ENCODE peak calls at places on chromosomes 4 and X, in ten cellular contexts. W is AG09309; C is IMR-90; V is tibial nerve; A is fibroblast of the aortic adventitia; P is brain microvascular endothelial cell; Q is CD8-positive, alpha-beta memory T cell; N is GM23248; G is psoas muscle; F is right cardiac atrium. R is an unnamed sample.

GRCh38 chrX:47232803-47233332 is at the start of gene USP11:
- DNase-seq in W (no peak), C (peak), V (no peak), A (peak), P (peak), Q (peak), N (peak), G (peak), F (peak), R (no peak)

GRCh38 chr4:53601251-53601764 is 10.0 kb upstream of the LNX1 start:
- DNase-seq in W (no peak), C (no peak), V (peak), A (no peak), P (no peak), Q (no peak), N (peak), G (peak), F (peak), R (peak)

GRCh38 chr4:100555791-100556190 is 38.0 kb upstream of the EMCN start:
- DNase-seq in W (no peak), C (no peak), V (no peak), A (peak), P (no peak), Q (no peak), N (peak), G (no peak), F (no peak), R (no peak)

GRCh38 chrX:153646620-153647373 is at the start of gene DUSP9:
- DNase-seq in W (no peak), C (no peak), V (no peak), A (no peak), P (no peak), Q (no peak), N (peak), G (no peak), F (no peak), R (peak)

GRCh38 chr4:42074294-42074693 is 78.2 kb downstream of the BEND4 start:
- DNase-seq in W (no peak), C (peak), V (no peak), A (no peak), P (no peak), Q (no peak), N (no peak), G (no peak), F (no peak), R (no peak)

GRCh38 chrX:140040397-140040796 is 75.1 kb upstream of the CXorf66 start:
- DNase-seq in W (no peak), C (no peak), V (no peak), A (peak), P (no peak), Q (no peak), N (peak), G (no peak), F (no peak), R (peak)

GRCh38 chr4:101306225-101306624 is 41.1 kb downstream of the PPP3CA start:
- DNase-seq in W (no peak), C (no peak), V (no peak), A (no peak), P (no peak), Q (no peak), N (no peak), G (no peak), F (no peak), R (no peak)

GRCh38 chrX:9746148-9746880 is 19.3 kb downstream of the GPR143 start:
- DNase-seq in W (no peak), C (peak), V (no peak), A (peak), P (peak), Q (no peak), N (peak), G (no peak), F (no peak), R (no peak)

GRCh38 chr4:143587703-143588102 is 74.2 kb downstream of the SMARCA5 start:
- DNase-seq in W (no peak), C (no peak), V (no peak), A (peak), P (no peak), Q (no peak), N (peak), G (no peak), F (no peak), R (no peak)

GRCh38 chr4:56821394-56822263 is at the start of gene SPINK2:
- DNase-seq in W (no peak), C (no peak), V (no peak), A (no peak), P (no peak), Q (peak), N (no peak), G (no peak), F (peak), R (peak)

GRCh38 chr4:169270156-169270809 is 473 bp downstream of the SH3RF1 start:
- DNase-seq in W (no peak), C (no peak), V (peak), A (peak), P (no peak), Q (no peak), N (peak), G (peak), F (peak), R (peak)

GRCh38 chr4:154622598-154622997 is 10.1 kb upstream of the FGG start:
- DNase-seq in W (no peak), C (peak), V (no peak), A (peak), P (peak), Q (no peak), N (peak), G (no peak), F (no peak), R (no peak)

GRCh38 chrX:23246001-23246400 is 88.6 kb upstream of the PTCHD1 start:
- DNase-seq in W (no peak), C (no peak), V (no peak), A (peak), P (peak), Q (no peak), N (no peak), G (no peak), F (no peak), R (peak)

GRCh38 chr4:81352476-81352875 is 119.2 kb downstream of the RASGEF1B start:
- DNase-seq in W (peak), C (peak), V (no peak), A (peak), P (no peak), Q (no peak), N (peak), G (no peak), F (no peak), R (no peak)

GRCh38 chrX:47030339-47030738 is 47.9 kb upstream of the RGN start:
- DNase-seq in W (peak), C (peak), V (no peak), A (peak), P (peak), Q (no peak), N (peak), G (no peak), F (no peak), R (no peak)

GRCh38 chr4:46653842-46654241 is 255.2 kb downstream of the COX7B2 start:
- DNase-seq in W (no peak), C (no peak), V (no peak), A (no peak), P (no peak), Q (no peak), N (no peak), G (no peak), F (no peak), R (no peak)

GRCh38 chr4:108143515-108143914 is 25.2 kb downstream of the LEF1 start:
- DNase-seq in W (no peak), C (no peak), V (no peak), A (no peak), P (no peak), Q (no peak), N (no peak), G (no peak), F (no peak), R (no peak)

GRCh38 chrX:129980540-129981206 is 1.8 kb upstream of the BCORL1 start:
- DNase-seq in W (no peak), C (no peak), V (peak), A (no peak), P (no peak), Q (peak), N (peak), G (peak), F (peak), R (peak)

GRCh38 chrX:20481632-20482031 is 214.9 kb upstream of the RPS6KA3 start:
- DNase-seq in W (no peak), C (no peak), V (no peak), A (no peak), P (no peak), Q (no peak), N (peak), G (no peak), F (no peak), R (no peak)

GRCh38 chrX:1215123-1215823 is 2.8 kb upstream of the CRLF2 start:
- DNase-seq in W (no peak), C (no peak), V (no peak), A (no peak), P (no peak), Q (no peak), N (no peak), G (no peak), F (no peak), R (no peak)

GRCh38 chrX:130623508-130623907 is 221.7 kb downstream of the RBMX2 start:
- DNase-seq in W (no peak), C (no peak), V (no peak), A (no peak), P (no peak), Q (no peak), N (no peak), G (no peak), F (no peak), R (no peak)

GRCh38 chr4:161522031-161522430 is 641.8 kb downstream of the FSTL5 start:
- DNase-seq in W (no peak), C (no peak), V (no peak), A (no peak), P (no peak), Q (no peak), N (no peak), G (no peak), F (no peak), R (no peak)

GRCh38 chr4:163748474-163748873 is 254.0 kb downstream of the TMA16 start:
- DNase-seq in W (no peak), C (peak), V (no peak), A (no peak), P (peak), Q (no peak), N (peak), G (no peak), F (no peak), R (peak)

GRCh38 chr4:142846105-142846728 is at the start of gene INPP4B:
- DNase-seq in W (no peak), C (peak), V (peak), A (peak), P (peak), Q (peak), N (peak), G (peak), F (peak), R (peak)

GRCh38 chr4:90069151-90069550 is 58.0 kb upstream of the CCSER1 start:
- DNase-seq in W (no peak), C (peak), V (no peak), A (no peak), P (no peak), Q (no peak), N (peak), G (no peak), F (no peak), R (no peak)

GRCh38 chr4:72275381-72275780 is 243.6 kb downstream of the NPFFR2 start:
- DNase-seq in W (no peak), C (no peak), V (no peak), A (no peak), P (no peak), Q (no peak), N (peak), G (no peak), F (no peak), R (no peak)

GRCh38 chr4:109298279-109299010 is 4.0 kb downstream of the COL25A1 start:
- DNase-seq in W (no peak), C (no peak), V (no peak), A (no peak), P (peak), Q (no peak), N (peak), G (no peak), F (no peak), R (no peak)

GRCh38 chr4:181078236-181078635 is 1165.0 kb upstream of the TENM3 start:
- DNase-seq in W (peak), C (peak), V (no peak), A (peak), P (peak), Q (no peak), N (peak), G (no peak), F (no peak), R (no peak)

GRCh38 chrX:132336172-132336571 is 116.9 kb upstream of the RAP2C start:
- DNase-seq in W (no peak), C (no peak), V (no peak), A (no peak), P (no peak), Q (no peak), N (no peak), G (no peak), F (no peak), R (no peak)

GRCh38 chr4:98586634-98587354 is 71.6 kb downstream of the TSPAN5 start:
- DNase-seq in W (no peak), C (no peak), V (no peak), A (no peak), P (no peak), Q (no peak), N (no peak), G (no peak), F (peak), R (no peak)
- H3K4me3 ChIP-seq in W (no peak), C (no peak), V (no peak), A (no peak), P (no peak), Q (no peak), N (no peak), G (no peak), F (no peak), R (no peak)

GRCh38 chrX:103356023-103356798 is at the start of gene TCEAL9:
- DNase-seq in W (peak), C (peak), V (peak), A (peak), P (peak), Q (no peak), N (peak), G (peak), F (peak), R (peak)

GRCh38 chrX:103356897-103357296 is 591 bp downstream of the TCEAL9 start:
- DNase-seq in W (no peak), C (no peak), V (no peak), A (no peak), P (no peak), Q (no peak), N (peak), G (no peak), F (peak), R (no peak)

GRCh38 chrX:103360916-103361315 is 4.6 kb downstream of the TCEAL9 start:
- DNase-seq in W (no peak), C (no peak), V (no peak), A (no peak), P (no peak), Q (no peak), N (no peak), G (no peak), F (no peak), R (no peak)

GRCh38 chrX:103360092-103360491 is 3.8 kb downstream of the TCEAL9 start:
- DNase-seq in W (no peak), C (no peak), V (no peak), A (peak), P (no peak), Q (no peak), N (no peak), G (no peak), F (no peak), R (no peak)

GRCh38 chrX:103357871-103358270 is 1.6 kb downstream of the TCEAL9 start:
- DNase-seq in W (no peak), C (no peak), V (no peak), A (no peak), P (no peak), Q (no peak), N (no peak), G (no peak), F (no peak), R (no peak)
- H3K4me3 ChIP-seq in W (no peak), C (peak), V (no peak), A (peak), P (peak), Q (no peak), N (peak), G (no peak), F (no peak), R (no peak)

GRCh38 chrX:110413727-110414124 is 55.1 kb downstream of the RTL9 start:
- DNase-seq in W (no peak), C (no peak), V (no peak), A (no peak), P (no peak), Q (no peak), N (no peak), G (no peak), F (no peak), R (no peak)

GRCh38 chrX:110415440-110416167 is 57.0 kb downstream of the RTL9 start:
- DNase-seq in W (no peak), C (peak), V (no peak), A (peak), P (no peak), Q (no peak), N (peak), G (no peak), F (no peak), R (peak)

GRCh38 chrX:110414679-110415439 is 56.2 kb downstream of the RTL9 start:
- DNase-seq in W (no peak), C (peak), V (no peak), A (peak), P (peak), Q (no peak), N (peak), G (no peak), F (no peak), R (peak)

GRCh38 chrX:110414273-110414672 is 55.6 kb downstream of the RTL9 start:
- DNase-seq in W (no peak), C (no peak), V (no peak), A (no peak), P (no peak), Q (no peak), N (peak), G (no peak), F (no peak), R (no peak)

GRCh38 chrX:110412971-110413726 is 54.5 kb downstream of the RTL9 start:
- DNase-seq in W (no peak), C (peak), V (peak), A (peak), P (peak), Q (peak), N (peak), G (peak), F (peak), R (peak)
- H3K4me3 ChIP-seq in W (no peak), C (no peak), V (no peak), A (no peak), P (peak), Q (no peak), N (no peak), G (peak), F (no peak), R (no peak)

GRCh38 chr4:47704693-47705325 is 133.1 kb downstream of the CORIN start:
- DNase-seq in W (no peak), C (peak), V (no peak), A (peak), P (peak), Q (no peak), N (peak), G (no peak), F (peak), R (no peak)
- H3K4me3 ChIP-seq in W (no peak), C (no peak), V (no peak), A (no peak), P (no peak), Q (no peak), N (no peak), G (no peak), F (peak), R (no peak)

GRCh38 chr4:102430511-102430910 is 70.6 kb upstream of the NFKB1 start:
- DNase-seq in W (no peak), C (peak), V (no peak), A (peak), P (no peak), Q (no peak), N (peak), G (no peak), F (no peak), R (no peak)

GRCh38 chr4:102431608-102431961 is 69.6 kb upstream of the NFKB1 start:
- DNase-seq in W (no peak), C (no peak), V (no peak), A (no peak), P (no peak), Q (no peak), N (no peak), G (no peak), F (no peak), R (no peak)

GRCh38 chr4:102427599-102427998 is 73.6 kb upstream of the NFKB1 start:
- DNase-seq in W (no peak), C (no peak), V (no peak), A (no peak), P (no peak), Q (no peak), N (no peak), G (no peak), F (no peak), R (no peak)

GRCh38 chr4:102429553-102429952 is 71.6 kb upstream of the NFKB1 start:
- DNase-seq in W (peak), C (peak), V (no peak), A (peak), P (peak), Q (no peak), N (peak), G (no peak), F (peak), R (peak)
- H3K4me3 ChIP-seq in W (peak), C (no peak), V (no peak), A (peak), P (peak), Q (no peak), N (peak), G (no peak), F (no peak), R (no peak)

GRCh38 chrX:107207943-107208342 is 1.5 kb downstream of the DNAAF6 start:
- DNase-seq in W (no peak), C (no peak), V (no peak), A (no peak), P (no peak), Q (no peak), N (no peak), G (no peak), F (no peak), R (no peak)

GRCh38 chrX:107206697-107207065 is 270 bp downstream of the DNAAF6 start:
- DNase-seq in W (no peak), C (no peak), V (no peak), A (no peak), P (no peak), Q (no peak), N (no peak), G (no peak), F (no peak), R (no peak)

GRCh38 chrX:107204063-107204605 is 2.1 kb downstream of the NUP62CL start:
- DNase-seq in W (no peak), C (no peak), V (no peak), A (no peak), P (no peak), Q (no peak), N (no peak), G (no peak), F (no peak), R (no peak)

GRCh38 chrX:107207089-107207488 is 678 bp downstream of the DNAAF6 start:
- DNase-seq in W (no peak), C (no peak), V (no peak), A (no peak), P (no peak), Q (no peak), N (no peak), G (no peak), F (no peak), R (no peak)

DNA sequence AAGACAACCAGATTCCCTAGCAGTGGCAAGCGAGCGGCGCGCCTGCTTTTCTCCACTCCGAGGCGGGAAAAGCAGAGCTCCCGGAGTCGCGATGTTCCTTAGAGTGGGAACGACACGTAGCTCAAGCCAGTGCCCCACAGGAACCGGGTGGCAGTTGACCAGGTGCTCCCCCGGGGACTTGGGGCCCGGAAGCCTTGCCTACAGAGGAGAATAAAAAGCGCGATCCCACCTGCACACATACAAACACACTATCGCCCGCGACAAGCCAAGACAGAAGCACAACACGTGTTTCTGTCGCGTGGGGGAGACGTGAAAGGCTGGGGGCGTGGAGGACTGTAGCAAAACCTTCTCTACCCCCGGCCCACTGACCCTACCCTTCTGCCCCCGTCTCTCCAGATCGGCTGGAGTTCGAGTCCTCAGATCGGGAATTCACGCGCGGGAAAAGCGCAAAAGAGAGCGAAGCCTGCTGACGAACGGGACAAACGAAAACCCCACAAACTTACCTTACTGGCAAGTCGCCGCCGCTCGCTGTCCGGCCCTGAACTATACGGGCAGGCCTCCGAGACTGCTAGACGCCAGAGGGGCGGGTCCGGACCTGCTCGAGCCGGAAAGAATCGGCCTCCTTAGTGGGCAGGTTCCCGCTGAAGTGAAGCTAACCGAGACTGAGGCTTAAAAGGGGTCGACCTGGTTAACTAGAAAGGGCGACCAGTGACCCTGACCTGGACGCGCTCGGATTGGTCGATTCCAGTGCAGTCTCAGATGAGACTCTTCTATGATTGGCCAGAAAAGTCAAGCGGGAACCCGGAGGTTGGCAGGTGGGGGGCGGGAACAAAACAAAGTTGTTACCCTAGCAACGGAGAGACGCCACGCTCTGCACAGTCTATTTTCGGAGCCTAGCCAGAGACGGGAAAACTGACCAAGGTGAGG is at the start of the genes DNAAF6 and NUP62CL:
- DNase-seq in W (no peak), C (no peak), V (no peak), A (peak), P (peak), Q (peak), N (peak), G (peak), F (peak), R (peak)
- H3K4me3 ChIP-seq in W (peak), C (peak), V (peak), A (peak), P (peak), Q (peak), N (no peak), G (peak), F (peak), R (peak)